ENCODE peak calls at places on chromosome 6, in five cellular contexts. I is D341Med; K is stimulated activated CD4-positive, alpha-beta T cell treated with anti-CD3 and anti-CD28 coated beads, Interleukin-2, amount 100 ng/mL, for 24 hours; H is C1 segment of cervical spinal cord; Q is T-cell. R is an unnamed sample.

GRCh38 chr6:36029464-36029863 is 1.9 kb downstream of the MAPK14 start:
- DNase-seq in I (no peak), K (no peak), H (no peak), Q (no peak), R (peak; percentile 32)

GRCh38 chr6:169890049-169890448 is 138.6 kb downstream of the ERMARD start:
- DNase-seq in I (no peak), K (no peak), H (no peak), Q (no peak), R (no peak)

GRCh38 chr6:35469711-35470662 is 1.8 kb downstream of the RPL10A start:
- DNase-seq in I (no peak), K (no peak), H (no peak), Q (no peak), R (no peak)

GRCh38 chr6:42778072-42778471 is 3.8 kb upstream of the BICRAL start:
- DNase-seq in I (no peak), K (no peak), H (no peak), Q (no peak), R (no peak)

GRCh38 chr6:121216928-121217327 is 117.4 kb downstream of the TBC1D32 start:
- DNase-seq in I (no peak), K (no peak), H (no peak), Q (no peak), R (no peak)

GRCh38 chr6:147009358-147009757 is 194.9 kb upstream of the STXBP5 start:
- DNase-seq in I (no peak), K (no peak), H (no peak), Q (no peak), R (no peak)

GRCh38 chr6:126176266-126176665 is 163.6 kb upstream of the CENPW start:
- DNase-seq in I (no peak), K (no peak), H (no peak), Q (no peak), R (no peak)

GRCh38 chr6:33808781-33809180 is 5.0 kb upstream of the MLN start:
- DNase-seq in I (no peak), K (no peak), H (no peak), Q (no peak), R (no peak)

GRCh38 chr6:127103482-127103881 is 15.0 kb upstream of the RSPO3 start:
- DNase-seq in I (no peak), K (no peak), H (no peak), Q (no peak), R (no peak)

GRCh38 chr6:144528605-144529425 is 243.7 kb downstream of the UTRN start:
- DNase-seq in I (no peak), K (no peak), H (no peak), Q (no peak), R (peak; percentile 16)

R was measured in astrocyte of the cerebellum.